ENCODE peak calls at places on chromosomes 11 and 22, in ten cellular contexts. X is GM06990, U is brain microvascular endothelial cell, W is cardiac fibroblast, H is Peyer's patch, M is bronchial epithelial cell, Y is BJ, F is transverse colon, B is epithelial cell of esophagus, L is GM12865. T is an unnamed sample.
A peak's percentile ranks its signal among the peaks of the same experiment; 100 is the strongest.

GRCh38 chr11:110022548-110022947 is 70.6 kb upstream of the ZC3H12C start:
- DNase-seq in Y (no peak), L (peak; percentile 24), B (peak; percentile 85), W (no peak), H (no peak), M (peak; percentile 88), U (no peak), X (no peak), F (no peak), T (no peak)

GRCh38 chr11:117733311-117733710 is 63.7 kb downstream of the DSCAML1 start:
- DNase-seq in X (no peak), H (no peak), L (peak; percentile 4), M (no peak), B (no peak), Y (no peak), U (no peak), W (no peak), F (no peak), T (no peak)

GRCh38 chr22:28064941-28065340 is 145.9 kb upstream of the PITPNB start:
- DNase-seq in H (no peak), L (no peak), B (no peak), U (no peak), F (no peak), W (no peak), Y (no peak), M (no peak), X (no peak), T (no peak)

GRCh38 chr11:125085301-125086081 is 22.4 kb downstream of the SLC37A2 start:
- DNase-seq in U (no peak), Y (no peak), M (no peak), W (no peak), F (no peak), X (no peak), B (no peak), L (no peak), H (no peak), T (no peak)

GRCh38 chr11:87645626-87646025 is 529.6 kb downstream of the RAB38 start:
- DNase-seq in B (no peak), Y (no peak), W (no peak), M (no peak), L (no peak), H (no peak), U (no peak), F (no peak), X (no peak), T (no peak)

GRCh38 chr11:86291466-86292262 is 10.4 kb upstream of the HIKESHI start:
- DNase-seq in U (peak; percentile 27), Y (no peak), B (peak; percentile 76), L (peak; percentile 73), F (peak; percentile 25), M (peak; percentile 79), H (peak; percentile 42), W (peak; percentile 75), X (no peak), T (peak; percentile 41)

GRCh38 chr11:86575208-86575855 is 97.1 kb downstream of the ME3 start:
- DNase-seq in X (no peak), W (peak; percentile 86), U (peak; percentile 94), Y (no peak), B (peak; percentile 60), H (no peak), L (no peak), F (no peak), M (no peak), T (no peak)

GRCh38 chr11:43712676-43713075 is 32.1 kb downstream of the HSD17B12 start:
- DNase-seq in W (no peak), X (no peak), F (no peak), B (no peak), H (no peak), L (no peak), U (no peak), Y (no peak), M (no peak), T (no peak)

DNA sequence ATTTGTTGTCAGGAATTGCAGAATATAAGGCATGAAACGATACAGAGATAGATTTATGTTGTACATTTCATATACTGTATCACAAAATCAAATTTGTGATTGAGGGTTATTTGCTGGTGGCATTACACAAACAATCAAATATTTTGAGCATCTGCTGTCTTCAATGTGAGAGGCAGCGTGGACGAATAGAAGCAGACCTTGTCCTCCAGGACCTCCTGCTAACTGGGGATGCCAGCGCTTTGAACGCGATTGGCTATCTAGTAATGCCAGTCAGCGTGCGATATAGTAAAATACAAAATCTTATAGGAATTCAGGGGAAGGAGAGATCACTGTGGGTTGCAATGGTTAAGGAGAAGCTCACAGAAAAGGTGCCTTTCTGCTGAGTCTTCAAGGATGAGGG is 631 bp upstream of the SNX19 start:
- DNase-seq in X (no peak), B (no peak), Y (no peak), H (no peak), L (no peak), F (no peak), M (no peak), U (no peak), W (no peak), T (no peak)
- H3K4me3 ChIP-seq in X (peak overlapping the region; percentile 54), B (peak overlapping the region; percentile 53), Y (peak overlapping the region; percentile 43), H (peak overlapping the region; percentile 80), L (peak overlapping the region; percentile 43), F (peak overlapping the region; percentile 62), M (peak overlapping the region; percentile 84), U (peak overlapping the region; percentile 82), W (peak overlapping the region; percentile 44), T (peak overlapping the region; percentile 76)

DNA sequence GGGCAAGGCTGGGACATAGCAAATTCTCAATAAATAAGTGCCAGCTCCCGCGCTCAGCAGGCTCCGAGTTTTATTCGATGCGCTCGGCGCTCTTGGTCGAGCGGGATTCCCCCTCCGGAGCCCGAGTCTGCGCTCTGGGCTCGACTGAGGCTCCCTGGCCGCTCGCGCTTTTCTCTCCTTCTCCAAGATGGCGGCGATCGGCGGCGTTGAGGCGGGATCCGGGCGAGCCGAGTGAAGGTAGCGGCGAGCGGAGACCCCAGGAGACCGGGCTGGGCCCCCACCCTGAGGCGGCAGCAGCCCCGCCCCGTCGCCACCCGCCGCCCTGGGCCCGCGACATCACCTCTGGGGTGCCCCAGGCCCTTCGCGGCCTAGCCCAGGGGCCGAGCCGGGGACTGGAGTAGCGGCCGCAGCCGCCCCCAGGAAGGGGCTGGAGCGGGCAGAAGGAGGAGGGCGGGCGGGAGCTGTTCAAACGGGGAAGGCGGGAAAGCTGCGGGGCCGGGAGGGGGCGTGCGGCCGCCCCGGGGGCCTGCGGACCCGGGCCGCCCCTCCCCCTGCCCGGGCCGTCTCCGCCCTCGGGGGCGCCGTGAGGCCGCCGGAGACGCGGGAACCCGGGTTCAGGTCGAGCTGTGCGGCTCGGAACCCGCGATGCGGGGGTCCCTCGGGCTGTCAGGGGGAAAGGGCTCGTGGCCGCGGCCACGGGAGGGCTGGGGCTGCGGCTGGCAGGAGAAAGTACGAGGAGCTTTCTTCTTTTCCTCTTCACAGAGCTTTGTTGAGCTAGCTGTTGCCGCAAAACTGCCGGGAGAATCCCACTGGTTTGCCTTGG is at the start of gene HMGXB4:
- DNase-seq in U (peak; percentile 85), M (peak; percentile 66), L (peak; percentile 94), F (peak; percentile 88), W (peak; percentile 91), H (peak; percentile 84), B (peak; percentile 90), Y (no peak), X (peak; percentile 86), T (peak; percentile 40)
- TF ChIP-seq CTCF in U (no peak), M (no peak), L (peak; percentile 19), F (no peak), W (no peak), H (peak; percentile 24), B (no peak), Y (no peak), X (peak; percentile 29), T (no peak)

GRCh38 chr11:61834278-61835004 is 6.3 kb downstream of the FADS2 start:
- DNase-seq in X (peak; percentile 85), H (peak; percentile 22), Y (no peak), M (no peak), U (peak; percentile 64), W (peak; percentile 96), F (no peak), B (no peak), L (peak; percentile 95), T (no peak)

GRCh38 chr11:61832758-61833157 is 4.7 kb downstream of the FADS2 start:
- DNase-seq in F (no peak), H (no peak), W (no peak), B (no peak), M (no peak), Y (no peak), U (no peak), X (no peak), L (no peak), T (no peak)

GRCh38 chr11:61833478-61833877 is 5.4 kb downstream of the FADS2 start:
- DNase-seq in X (no peak), B (no peak), Y (no peak), M (no peak), U (no peak), F (no peak), L (no peak), W (no peak), H (no peak), T (no peak)

GRCh38 chr11:61832207-61832606 is 4.1 kb downstream of the FADS2 start:
- DNase-seq in F (no peak), L (no peak), H (no peak), U (no peak), W (no peak), B (no peak), M (no peak), X (no peak), Y (no peak), T (no peak)

DNA sequence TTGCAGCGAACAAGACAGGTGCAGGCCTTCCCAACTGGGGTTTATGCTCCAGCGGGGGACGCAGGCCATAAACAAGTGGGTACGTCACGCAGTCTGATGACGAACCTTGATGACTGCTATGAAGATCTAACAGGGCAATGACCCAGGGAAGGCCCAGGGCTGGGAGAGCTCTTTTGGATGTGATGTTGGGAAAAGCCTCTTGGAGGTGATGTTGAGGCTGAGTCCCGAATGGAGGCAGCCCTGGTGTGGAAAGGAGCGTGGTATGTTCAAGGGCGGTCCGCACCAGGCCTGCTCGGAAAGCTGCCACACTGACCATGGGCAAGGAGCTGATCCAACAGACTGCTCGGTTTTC is 5.8 kb downstream of the FADS2 start:
- DNase-seq in L (no peak), W (no peak), Y (no peak), F (no peak), M (no peak), X (no peak), H (no peak), B (no peak), U (no peak), T (no peak)
- H3K4me3 ChIP-seq in L (peak overlapping the region; percentile 54), W (no peak overlapping the region), Y (no peak overlapping the region), F (no peak overlapping the region), M (no peak overlapping the region), X (no peak overlapping the region), H (no peak overlapping the region), B (no peak overlapping the region), U (no peak overlapping the region), T (no peak overlapping the region)

GRCh38 chr11:812390-812789 is 2.6 kb downstream of the RPLP2 start:
- DNase-seq in X (no peak), U (no peak), W (no peak), L (no peak), B (no peak), M (no peak), H (no peak), Y (no peak), F (no peak), T (no peak)

GRCh38 chr11:811446-812245 is 1.9 kb downstream of the RPLP2 start:
- DNase-seq in Y (no peak), L (no peak), M (no peak), X (no peak), H (no peak), F (no peak), B (peak; percentile 50), U (no peak), W (no peak), T (no peak)

GRCh38 chr11:810040-810567 is 337 bp downstream of the RPLP2 start:
- DNase-seq in U (no peak), M (no peak), W (no peak), H (no peak), F (no peak), L (peak; percentile 46), X (no peak), B (no peak), Y (no peak), T (no peak)

GRCh38 chr11:809287-810039 is at the start of gene RPLP2:
- DNase-seq in Y (peak; percentile 69), H (peak; percentile 97), L (peak; percentile 98), U (peak; percentile 95), F (peak; percentile 98), B (peak; percentile 97), X (peak; percentile 98), M (peak; percentile 86), W (peak; percentile 98), T (peak; percentile 87)

DNA sequence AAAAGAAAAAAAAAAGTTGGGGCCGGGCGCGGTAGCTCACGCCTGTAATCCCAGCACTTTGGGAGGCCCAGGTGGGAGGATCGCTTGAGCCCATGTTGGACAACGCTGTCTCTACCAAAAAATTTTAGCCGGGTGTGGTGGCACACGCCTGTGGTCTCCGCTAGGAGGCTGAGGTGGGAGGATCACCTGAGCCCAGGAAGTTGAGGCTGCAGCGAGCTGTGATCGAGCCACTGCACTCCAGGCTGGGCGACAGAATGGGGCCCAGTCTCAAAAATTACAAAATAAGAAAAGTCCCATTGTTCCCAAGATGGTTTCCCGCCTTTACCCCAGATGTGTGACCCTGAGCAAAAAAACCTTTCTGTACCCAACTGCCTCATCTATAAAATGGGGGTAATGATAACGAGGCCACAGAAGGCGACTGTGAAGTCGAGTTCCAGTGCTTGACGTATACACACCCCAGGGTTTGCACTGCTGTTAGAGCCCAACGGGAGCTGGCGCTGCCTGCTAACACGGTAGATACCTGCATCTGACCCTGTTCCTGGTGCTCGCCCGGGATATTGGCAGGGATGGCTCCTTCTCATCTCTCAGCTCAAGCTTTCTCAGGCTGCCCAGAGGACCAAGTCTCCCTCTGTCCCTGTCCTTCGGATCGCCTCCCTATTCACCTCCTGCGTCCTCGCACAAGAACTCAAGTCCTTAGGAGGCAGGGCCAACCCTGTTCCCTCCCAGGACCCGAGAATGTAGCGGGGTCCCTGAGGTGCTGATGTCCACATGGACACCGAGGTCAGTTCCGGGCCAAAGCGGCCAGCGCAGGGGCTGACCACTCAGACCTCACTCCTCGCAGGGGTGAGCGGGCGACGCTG is 1.1 kb upstream of the RPLP2 start:
- DNase-seq in H (no peak), X (no peak), M (no peak), U (no peak), Y (no peak), F (peak; percentile 35), L (peak; percentile 70), B (no peak), W (no peak), T (no peak)
- TF ChIP-seq CTCF in H (no peak), X (peak; percentile 29), M (no peak), U (no peak), Y (no peak), F (no peak), L (peak; percentile 33), B (no peak), W (no peak), T (no peak)

T was measured in HFF-Myc.